ENCODE peak calls at places on chromosome 4, in ten cellular contexts. S is amniotic epithelial cell, A is gastrocnemius medialis, R is left lobe of liver, V is NCI-H2029, J is MM.1S, L is small intestine, Z is K562, T is neural progenitor cell, E is lower lobe of right lung. O is an unnamed sample.

GRCh38 chr4:620851-621261 is 4.5 kb upstream of the PDE6B start:
- DNase-seq in S (no peak), A (no peak), R (no peak), V (no peak), J (no peak), L (no peak), Z (no peak), T (no peak), E (no peak), O (no peak)

GRCh38 chr4:1403177-1403583 is 3.1 kb downstream of the NKX1-1 start:
- DNase-seq in S (no peak), A (no peak), R (no peak), V (no peak), J (no peak), L (no peak), Z (no peak), T (no peak), E (peak), O (no peak)

GRCh38 chr4:140099993-140100392 is 54.0 kb downstream of the MAML3 start:
- DNase-seq in S (no peak), A (peak), R (no peak), V (no peak), J (no peak), L (peak), Z (no peak), T (no peak), E (peak), O (no peak)

GRCh38 chr4:7282786-7283185 is 90.4 kb downstream of the SORCS2 start:
- DNase-seq in S (no peak), A (no peak), R (no peak), V (no peak), J (no peak), L (no peak), Z (no peak), T (no peak), E (no peak), O (no peak)

GRCh38 chr4:147084861-147085260 is 139.2 kb upstream of the TTC29 start:
- DNase-seq in S (no peak), A (no peak), R (no peak), V (no peak), J (no peak), L (no peak), Z (no peak), T (no peak), E (no peak), O (no peak)

GRCh38 chr4:152634110-152634760 is 45.6 kb downstream of the TMEM154 start:
- DNase-seq in S (peak), A (no peak), R (no peak), V (no peak), J (no peak), L (no peak), Z (no peak), T (no peak), E (no peak), O (peak)

GRCh38 chr4:110294165-110294564 is 95.8 kb upstream of the ELOVL6 start:
- DNase-seq in S (peak), A (no peak), R (no peak), V (no peak), J (no peak), L (no peak), Z (no peak), T (no peak), E (no peak), O (no peak)

GRCh38 chr4:41124916-41125548 is 89.3 kb downstream of the APBB2 start:
- DNase-seq in S (peak), A (no peak), R (no peak), V (no peak), J (no peak), L (no peak), Z (no peak), T (no peak), E (no peak), O (peak)

GRCh38 chr4:163344147-163345050 is 707 bp downstream of the NPY5R start:
- DNase-seq in S (no peak), A (no peak), R (no peak), V (no peak), J (no peak), L (no peak), Z (no peak), T (peak), E (no peak), O (peak)

GRCh38 chr4:105126311-105127153 is 20.1 kb upstream of the TET2 start:
- DNase-seq in S (no peak), A (no peak), R (no peak), V (no peak), J (no peak), L (no peak), Z (no peak), T (no peak), E (no peak), O (no peak)

GRCh38 chr4:128288689-128289106 is 1.1 kb upstream of the PGRMC2 start:
- DNase-seq in S (no peak), A (no peak), R (no peak), V (peak), J (peak), L (peak), Z (no peak), T (peak), E (no peak), O (no peak)

GRCh38 chr4:37892641-37893040 is 1.8 kb downstream of the TBC1D1 start:
- DNase-seq in S (no peak), A (no peak), R (no peak), V (no peak), J (peak), L (no peak), Z (no peak), T (no peak), E (peak), O (no peak)

GRCh38 chr4:8754634-8755589 is 116.7 kb downstream of the HMX1 start:
- DNase-seq in S (no peak), A (no peak), R (no peak), V (no peak), J (no peak), L (no peak), Z (no peak), T (no peak), E (peak), O (no peak)

GRCh38 chr4:63851496-63851895 is 557.8 kb downstream of the TECRL start:
- DNase-seq in S (no peak), A (no peak), R (no peak), V (no peak), J (no peak), L (no peak), Z (no peak), T (no peak), E (no peak), O (no peak)

GRCh38 chr4:173469622-173470021 is 60.4 kb downstream of the HAND2 start:
- DNase-seq in S (peak), A (no peak), R (no peak), V (no peak), J (no peak), L (no peak), Z (no peak), T (peak), E (no peak), O (no peak)

GRCh38 chr4:99624141-99624719 is 33.4 kb downstream of the C4orf54 start:
- DNase-seq in S (no peak), A (no peak), R (no peak), V (no peak), J (peak), L (no peak), Z (no peak), T (no peak), E (no peak), O (no peak)

GRCh38 chr4:156109943-156110925 is 156.6 kb upstream of the CTSO start:
- DNase-seq in S (peak), A (no peak), R (no peak), V (no peak), J (no peak), L (no peak), Z (no peak), T (no peak), E (no peak), O (no peak)